ENCODE peak calls at places on chromosomes 11 and 22, in seven cellular contexts. R is upper lobe of right lung; D is fibroblast of the aortic adventitia; Q is GM23338; T is cardiac fibroblast; L is AG04450; W is CD8-positive, alpha-beta T cell. B is an unnamed sample.

GRCh38 chr11:70247710-70248072 is 22.8 kb upstream of the PPFIA1 start:
- DNase-seq in D (no peak), T (no peak), W (no peak), L (no peak), Q (no peak), R (no peak), B (no peak)

GRCh38 chr22:21652547-21653545 is 10.7 kb downstream of the SDF2L1 start:
- DNase-seq in W (no peak), Q (peak), R (no peak), T (no peak), L (no peak), D (no peak), B (no peak)

GRCh38 chr11:369336-370018 is at the start of gene B4GALNT4:
- DNase-seq in L (no peak), Q (peak), T (no peak), W (peak), R (no peak), D (peak), B (no peak)

GRCh38 chr22:45344339-45344738 is 34.6 kb downstream of the FAM118A start:
- DNase-seq in R (no peak), T (no peak), Q (peak), W (no peak), L (no peak), D (peak), B (peak)

GRCh38 chr11:56521955-56522354 is 21.1 kb downstream of the OR5M11 start:
- DNase-seq in T (peak), L (no peak), W (no peak), Q (peak), D (no peak), R (no peak), B (no peak)

GRCh38 chr11:107018274-107018901 is at the start of gene GUCY1A2:
- DNase-seq in L (no peak), T (peak), R (no peak), Q (peak), D (no peak), W (no peak), B (no peak)

GRCh38 chr11:32333335-32333991 is 101.9 kb downstream of the WT1 start:
- DNase-seq in Q (peak), L (peak), T (peak), W (peak), D (peak), R (peak), B (no peak)

GRCh38 chr11:60835472-60835871 is 6.4 kb upstream of the CCDC86 start:
- DNase-seq in W (no peak), R (no peak), Q (no peak), T (peak), D (peak), L (no peak), B (no peak)

GRCh38 chr11:102798012-102798746 is at the start of gene MMP1:
- DNase-seq in R (no peak), L (peak), W (no peak), D (peak), T (peak), Q (no peak), B (no peak)

GRCh38 chr11:40924915-40925314 is 534.5 kb downstream of the LRRC4C start:
- DNase-seq in Q (peak), L (no peak), D (no peak), R (no peak), W (no peak), T (no peak), B (no peak)

GRCh38 chr11:1943576-1943975 is 3.6 kb upstream of the MRPL23 start:
- DNase-seq in D (no peak), Q (peak), R (peak), W (peak), T (no peak), L (no peak), B (no peak)

GRCh38 chr11:73597340-73597955 is 464 bp downstream of the FAM168A start:
- DNase-seq in D (no peak), Q (peak), W (no peak), T (no peak), L (no peak), R (no peak), B (no peak)

GRCh38 chr11:109229682-109230081 is 192.3 kb upstream of the C11orf87 start:
- DNase-seq in L (no peak), D (no peak), R (no peak), T (peak), W (no peak), Q (no peak), B (no peak)

GRCh38 chr11:114596175-114596919 is 761 bp upstream of the NXPE4 start:
- DNase-seq in Q (no peak), W (no peak), R (no peak), D (no peak), L (no peak), T (no peak), B (no peak)

GRCh38 chr11:12454782-12455181 is 77.4 kb downstream of the PARVA start:
- DNase-seq in L (no peak), W (no peak), D (peak), T (peak), R (no peak), Q (no peak), B (no peak)

GRCh38 chr11:124863137-124863825 is 2.0 kb upstream of the ROBO3 start:
- DNase-seq in D (peak), Q (peak), T (peak), W (no peak), R (peak), L (no peak), B (peak)

GRCh38 chr11:71364806-71365205 is 83.4 kb downstream of the DHCR7 start:
- DNase-seq in T (no peak), L (no peak), D (no peak), W (no peak), Q (no peak), R (no peak), B (no peak)

GRCh38 chr11:69801513-69802335 is 17.5 kb downstream of the FGF3 start:
- DNase-seq in R (no peak), L (no peak), D (no peak), T (peak), W (peak), Q (peak), B (no peak)

GRCh38 chr11:112555491-112556364 is 295.1 kb upstream of the PLET1 start:
- DNase-seq in T (peak), D (peak), W (peak), L (no peak), Q (peak), R (peak), B (no peak)

GRCh38 chr11:11416502-11416901 is 63.5 kb upstream of the CSNK2A3 start:
- DNase-seq in T (peak), D (no peak), L (no peak), W (no peak), Q (no peak), R (no peak), B (peak)

GRCh38 chr11:95088946-95089619 is 563 bp upstream of the ENDOD1 start:
- DNase-seq in W (no peak), T (no peak), D (peak), L (no peak), R (no peak), Q (peak), B (peak)

GRCh38 chr11:46326813-46327416 is 20.3 kb upstream of the DGKZ start:
- DNase-seq in R (no peak), D (no peak), T (no peak), L (no peak), W (no peak), Q (no peak), B (no peak)

GRCh38 chr22:27314276-27314807 is 487.2 kb downstream of the MN1 start:
- DNase-seq in L (no peak), D (no peak), W (no peak), Q (no peak), R (no peak), T (no peak), B (no peak)

GRCh38 chr11:16853266-16853665 is 114.8 kb downstream of the C11orf58 start:
- DNase-seq in T (no peak), D (no peak), R (no peak), W (no peak), Q (no peak), L (no peak), B (no peak)

GRCh38 chr11:61890536-61891330 is 612 bp downstream of the FADS3 start:
- DNase-seq in L (no peak), D (peak), Q (no peak), R (peak), W (peak), T (peak), B (peak)

GRCh38 chr22:50293441-50294318 is 13.8 kb downstream of the PLXNB2 start:
- DNase-seq in T (peak), W (no peak), L (no peak), D (peak), R (peak), Q (peak), B (peak)

GRCh38 chr11:128931661-128932060 is 11.0 kb downstream of the TP53AIP1 start:
- DNase-seq in D (no peak), L (no peak), T (no peak), R (no peak), Q (no peak), W (no peak), B (no peak)

GRCh38 chr11:31500560-31500959 is 8.9 kb downstream of the IMMP1L start:
- DNase-seq in D (peak), R (no peak), L (no peak), W (no peak), Q (no peak), T (peak), B (no peak)

GRCh38 chr11:2885017-2885675 is 429 bp downstream of the CDKN1C start:
- DNase-seq in T (peak), D (peak), Q (peak), R (peak), W (peak), L (no peak), B (no peak)

GRCh38 chr11:11519184-11519583 is 102.6 kb downstream of the GALNT18 start:
- DNase-seq in L (no peak), R (no peak), D (no peak), W (no peak), T (no peak), Q (peak), B (no peak)

GRCh38 chr11:108093128-108093904 is 28.1 kb upstream of the ACAT1 start:
- DNase-seq in T (peak), D (no peak), L (peak), R (no peak), Q (no peak), W (no peak), B (no peak)

GRCh38 chr11:61773356-61773755 is 19.0 kb downstream of the TMEM258 start:
- DNase-seq in D (no peak), L (no peak), Q (no peak), R (no peak), W (no peak), T (no peak), B (no peak)

GRCh38 chr11:36564376-36565032 is 3.3 kb upstream of the RAG1 start:
- DNase-seq in L (peak), Q (peak), R (no peak), D (peak), W (peak), T (peak), B (no peak)
- H3K4me3 ChIP-seq in L (peak), Q (peak), R (peak), D (peak), W (no peak), T (peak), B (peak)

DNA sequence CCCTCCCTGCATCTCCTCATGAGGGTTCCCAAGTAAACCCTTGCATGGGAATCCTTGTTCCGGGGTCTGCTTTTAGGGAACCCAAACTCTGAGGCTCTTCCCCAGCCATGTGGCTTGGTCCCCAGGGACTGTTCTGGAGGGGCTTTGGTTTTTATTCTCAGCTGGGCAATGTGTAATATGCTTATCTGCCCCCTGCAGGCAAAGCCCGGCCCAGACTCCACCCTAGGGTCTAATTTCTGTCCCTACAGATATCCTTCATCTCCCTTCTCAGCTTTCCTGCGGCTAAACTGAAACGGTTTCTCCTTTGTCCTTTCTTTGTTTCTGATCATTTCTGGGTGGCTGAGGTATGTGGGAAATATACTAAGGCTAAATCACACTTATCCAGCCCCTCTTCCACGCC is 37.1 kb downstream of the TST start:
- DNase-seq in W (no peak), D (no peak), Q (no peak), R (no peak), T (no peak), L (no peak), B (no peak)
- TF ChIP-seq CTCF in W (no peak), D (no peak), Q (peak), R (no peak), T (no peak), L (no peak), B (peak)

GRCh38 chr11:8962827-8963226 is 1.4 kb downstream of the TMEM9B start:
- DNase-seq in Q (no peak), L (no peak), W (no peak), R (no peak), D (no peak), T (no peak), B (no peak)
- H3K4me3 ChIP-seq in Q (no peak), L (peak), W (no peak), R (peak), D (peak), T (peak), B (peak)

GRCh38 chr11:90113541-90113940 is 20.9 kb upstream of the NAALAD2 start:
- DNase-seq in Q (peak), R (no peak), W (no peak), L (no peak), D (peak), T (peak), B (no peak)
- TF ChIP-seq CTCF in Q (peak), R (peak), W (peak), L (peak), D (peak), T (peak), B (peak)

DNA sequence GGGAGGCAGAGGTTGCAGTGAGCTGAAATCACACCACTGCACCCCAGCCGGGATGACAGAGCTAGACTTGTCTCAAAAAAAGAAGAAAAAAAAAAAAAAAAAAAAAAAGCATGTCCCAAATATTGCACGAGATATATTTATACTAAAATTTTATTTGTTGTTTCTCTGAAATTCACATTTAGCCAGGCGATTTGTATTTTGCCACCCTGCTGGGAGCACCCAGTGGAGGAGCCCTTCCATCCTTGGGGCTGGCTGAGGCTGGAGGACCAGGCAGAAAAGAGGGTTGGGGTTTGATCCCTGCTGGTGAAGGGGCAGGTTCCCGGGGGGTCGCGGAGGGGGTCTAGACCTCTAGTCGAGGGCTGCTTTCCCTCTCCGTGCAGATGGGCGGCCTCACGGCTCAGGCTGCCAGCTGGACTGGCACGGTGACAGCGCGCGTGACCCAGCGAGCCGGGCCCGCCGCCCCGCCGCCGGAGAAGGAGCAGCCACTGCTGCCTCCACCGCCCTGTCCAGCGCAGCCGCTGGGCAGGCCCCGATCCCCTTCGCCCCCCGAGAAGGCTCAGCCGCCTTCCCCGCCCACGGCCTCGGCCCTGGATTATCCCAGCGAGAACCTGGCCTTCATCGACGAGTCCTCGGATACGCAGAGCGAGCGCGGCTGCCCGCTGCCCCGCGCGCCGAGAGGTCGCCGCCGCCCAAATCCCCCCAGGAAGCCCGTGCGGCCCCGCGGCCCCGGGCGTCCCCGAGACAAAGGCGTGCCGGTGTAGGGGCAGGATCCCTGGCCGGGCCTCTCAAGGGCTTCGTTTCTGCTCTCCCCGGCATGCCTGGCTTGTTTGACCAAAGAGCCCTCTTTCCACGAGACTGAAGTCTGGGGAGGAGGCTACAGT is 952 bp upstream of the CATSPERZ start:
- DNase-seq in D (no peak), L (no peak), Q (peak), T (no peak), R (peak), W (no peak), B (no peak)
- H3K4me3 ChIP-seq in D (peak), L (peak), Q (peak), T (peak), R (peak), W (peak), B (peak)

DNA sequence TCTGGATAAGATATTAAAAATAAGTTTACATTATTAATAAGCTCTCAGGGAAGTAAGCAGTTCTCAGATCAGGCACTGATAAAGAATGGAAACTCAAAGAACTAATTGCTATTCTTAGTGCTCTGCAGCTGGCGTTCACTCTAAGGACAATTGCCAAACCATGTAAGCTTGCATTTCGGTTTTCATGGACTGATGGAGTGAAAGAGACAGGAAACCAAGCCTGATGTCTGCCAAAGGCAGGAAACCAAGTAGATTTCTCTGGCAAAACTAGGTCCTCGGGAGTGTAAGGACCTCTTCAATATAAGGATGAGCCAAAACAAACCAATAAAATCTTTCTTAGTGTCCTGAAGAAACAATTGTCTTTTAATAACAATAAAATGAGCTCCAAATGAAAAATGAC is 355.2 kb downstream of the RAB38 start:
- DNase-seq in Q (no peak), T (no peak), R (no peak), L (no peak), D (no peak), W (no peak), B (no peak)
- TF ChIP-seq CTCF in Q (no peak), T (no peak), R (no peak), L (no peak), D (no peak), W (no peak), B (no peak)

GRCh38 chr22:38454361-38455062 is 487 bp downstream of the KCNJ4 start:
- DNase-seq in W (peak), D (no peak), R (no peak), Q (no peak), T (no peak), L (no peak), B (no peak)

GRCh38 chr22:38455063-38455529 is at the start of gene KCNJ4:
- DNase-seq in T (no peak), D (no peak), R (no peak), L (no peak), W (no peak), Q (no peak), B (no peak)

GRCh38 chr22:38456841-38457699 is 2.1 kb upstream of the KCNJ4 start:
- DNase-seq in T (no peak), R (no peak), Q (no peak), D (no peak), L (no peak), W (no peak), B (no peak)

GRCh38 chr22:38456272-38456837 is 1.4 kb upstream of the KCNJ4 start:
- DNase-seq in Q (no peak), T (no peak), W (no peak), L (no peak), D (no peak), R (no peak), B (no peak)

DNA sequence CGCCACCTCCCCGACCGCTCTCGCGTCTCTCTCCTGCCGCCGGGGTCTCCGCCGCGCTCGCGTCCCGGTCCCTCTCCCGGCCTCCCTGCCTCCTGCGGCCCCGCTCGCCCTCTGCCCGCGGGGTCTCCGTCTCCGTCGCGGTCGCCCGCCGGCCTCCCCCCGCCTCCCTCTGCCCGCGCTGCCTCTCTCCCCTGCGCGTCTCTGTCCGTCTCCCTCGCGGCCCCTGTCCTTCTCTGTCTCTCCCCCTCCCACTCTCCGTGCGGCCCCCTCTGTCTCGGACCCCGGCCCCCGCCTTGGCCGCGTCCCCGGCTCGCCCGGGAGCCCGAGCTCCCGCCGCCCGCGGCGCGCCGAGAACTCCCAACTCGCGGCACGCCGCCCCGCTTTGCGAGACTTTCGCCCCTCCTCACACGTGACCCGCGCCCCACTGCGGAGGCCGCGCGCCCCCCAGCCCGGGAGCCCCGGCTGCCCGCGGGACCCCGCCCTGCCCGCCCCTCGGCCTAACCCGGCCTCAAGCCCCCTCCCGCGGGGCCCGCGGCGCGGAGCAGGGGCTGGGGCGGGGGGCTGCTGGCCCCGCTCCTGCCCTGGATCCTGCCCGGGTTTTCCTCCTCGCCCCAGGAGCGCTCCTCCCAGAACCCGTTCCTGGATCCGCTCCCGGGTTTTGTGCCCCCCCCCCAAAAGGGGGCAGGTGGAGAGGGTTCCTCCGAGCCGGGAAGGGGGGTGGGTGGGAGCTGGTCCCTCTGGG is 702 bp upstream of the KCNJ4 start:
- DNase-seq in L (no peak), T (no peak), Q (peak), D (no peak), W (no peak), R (no peak), B (no peak)
- H3K4me3 ChIP-seq in L (peak), T (no peak), Q (peak), D (peak), W (peak), R (peak), B (peak)

GRCh38 chr11:15605094-15605493 is 490.4 kb downstream of the INSC start:
- DNase-seq in L (no peak), W (no peak), D (no peak), R (no peak), Q (no peak), T (no peak), B (no peak)

GRCh38 chr11:15602042-15602441 is 487.3 kb downstream of the INSC start:
- DNase-seq in Q (no peak), R (no peak), L (no peak), D (no peak), T (no peak), W (no peak), B (no peak)

GRCh38 chr11:15602779-15603178 is 488.1 kb downstream of the INSC start:
- DNase-seq in W (no peak), L (no peak), T (no peak), D (no peak), Q (no peak), R (no peak), B (no peak)

GRCh38 chr11:15599376-15599775 is 484.7 kb downstream of the INSC start:
- DNase-seq in Q (no peak), R (no peak), D (no peak), T (no peak), L (no peak), W (no peak), B (no peak)

GRCh38 chr11:15603208-15603607 is 488.5 kb downstream of the INSC start:
- DNase-seq in W (no peak), Q (no peak), D (no peak), T (no peak), L (no peak), R (no peak), B (no peak)
- TF ChIP-seq CTCF in W (no peak), Q (no peak), D (no peak), T (no peak), L (no peak), R (no peak), B (no peak)

B was measured in retinal pigment epithelial cell.